ENCODE peak calls at places on chromosomes 1 and 21, in six cellular contexts. One of them, this sample, is unnamed. For H3K79me2, the result is how much of the 10 kb centered on the place peaks cover.

GRCh38 chr1:156667610-156667967 is 9.6 kb downstream of the NES start:
- DNase-seq in GM23248: no peak
- DNase-seq in PC-3: no peak
- DNase-seq in GM23338: no peak
- DNase-seq in mammary epithelial cell: no peak
- DNase-seq in HCT116: no peak
- DNase-seq in this sample: no peak

GRCh38 chr1:43979528-43980254 is 681 bp downstream of the B4GALT2 start:
- DNase-seq in GM23248: peak
- DNase-seq in PC-3: peak
- DNase-seq in GM23338: peak
- DNase-seq in mammary epithelial cell: peak
- DNase-seq in HCT116: no peak
- DNase-seq in this sample: peak

GRCh38 chr1:235391879-235392278 is 24.7 kb downstream of the TBCE start:
- DNase-seq in GM23248: no peak
- DNase-seq in PC-3: no peak
- DNase-seq in GM23338: no peak
- DNase-seq in mammary epithelial cell: no peak
- DNase-seq in HCT116: no peak
- DNase-seq in this sample: no peak

GRCh38 chr1:14443164-14443787 is 155.2 kb upstream of the KAZN start:
- DNase-seq in GM23248: peak
- DNase-seq in PC-3: peak
- DNase-seq in GM23338: no peak
- DNase-seq in mammary epithelial cell: no peak
- DNase-seq in HCT116: no peak
- DNase-seq in this sample: peak

GRCh38 chr21:44920694-44921604 is at the start of gene ITGB2:
- DNase-seq in GM23248: no peak
- DNase-seq in PC-3: no peak
- DNase-seq in GM23338: peak
- DNase-seq in mammary epithelial cell: no peak
- DNase-seq in HCT116: no peak
- DNase-seq in this sample: no peak

GRCh38 chr1:233735331-233735730 is 121.4 kb downstream of the KCNK1 start:
- DNase-seq in GM23248: no peak
- DNase-seq in PC-3: no peak
- DNase-seq in GM23338: no peak
- DNase-seq in mammary epithelial cell: no peak
- DNase-seq in HCT116: no peak
- DNase-seq in this sample: no peak

GRCh38 chr1:204723131-204723787 is 37.7 kb upstream of the LRRN2 start:
- DNase-seq in GM23248: peak
- DNase-seq in PC-3: peak
- DNase-seq in GM23338: no peak
- DNase-seq in mammary epithelial cell: peak
- DNase-seq in HCT116: no peak
- DNase-seq in this sample: no peak

GRCh38 chr21:37619464-37619974 is 252.9 kb downstream of the DYRK1A start:
- DNase-seq in GM23248: no peak
- DNase-seq in PC-3: no peak
- DNase-seq in GM23338: no peak
- DNase-seq in mammary epithelial cell: peak
- DNase-seq in HCT116: no peak
- DNase-seq in this sample: no peak

GRCh38 chr1:97814121-97814520 is 106.7 kb downstream of the DPYD start:
- DNase-seq in GM23248: peak
- DNase-seq in PC-3: peak
- DNase-seq in GM23338: no peak
- DNase-seq in mammary epithelial cell: peak
- DNase-seq in HCT116: no peak
- DNase-seq in this sample: no peak

GRCh38 chr1:206797534-206798383 is 25.5 kb upstream of the IL10 start:
- DNase-seq in GM23248: peak
- DNase-seq in PC-3: peak
- DNase-seq in GM23338: peak
- DNase-seq in mammary epithelial cell: no peak
- DNase-seq in HCT116: no peak
- DNase-seq in this sample: peak

GRCh38 chr1:108568589-108568988 is 8.7 kb downstream of the EEIG2 start:
- DNase-seq in GM23248: no peak
- DNase-seq in PC-3: no peak
- DNase-seq in GM23338: no peak
- DNase-seq in mammary epithelial cell: no peak
- DNase-seq in HCT116: no peak
- DNase-seq in this sample: no peak

GRCh38 chr21:37337831-37338230 is 28.7 kb upstream of the DYRK1A start:
- DNase-seq in GM23248: peak
- DNase-seq in PC-3: no peak
- DNase-seq in GM23338: no peak
- DNase-seq in mammary epithelial cell: no peak
- DNase-seq in HCT116: no peak
- DNase-seq in this sample: no peak

GRCh38 chr1:154463512-154463990 is 38.5 kb upstream of the TDRD10 start:
- DNase-seq in GM23248: peak
- DNase-seq in PC-3: peak
- DNase-seq in GM23338: no peak
- DNase-seq in mammary epithelial cell: no peak
- DNase-seq in HCT116: no peak
- DNase-seq in this sample: no peak

GRCh38 chr1:198018529-198018928 is 101.4 kb downstream of the LHX9 start:
- DNase-seq in GM23248: peak
- DNase-seq in PC-3: peak
- DNase-seq in GM23338: no peak
- DNase-seq in mammary epithelial cell: peak
- DNase-seq in HCT116: peak
- DNase-seq in this sample: no peak

GRCh38 chr1:212722270-212722945 is 22.8 kb upstream of the BATF3 start:
- DNase-seq in GM23248: no peak
- DNase-seq in PC-3: peak
- DNase-seq in GM23338: no peak
- DNase-seq in mammary epithelial cell: no peak
- DNase-seq in HCT116: no peak
- DNase-seq in this sample: no peak

GRCh38 chr1:116165572-116165971 is 54.4 kb downstream of the MAB21L3 start:
- DNase-seq in GM23248: no peak
- DNase-seq in PC-3: no peak
- DNase-seq in GM23338: no peak
- DNase-seq in mammary epithelial cell: no peak
- DNase-seq in HCT116: no peak
- DNase-seq in this sample: no peak

GRCh38 chr1:22288593-22289241 is 145.8 kb upstream of the WNT4 start:
- DNase-seq in GM23248: no peak
- DNase-seq in PC-3: peak
- DNase-seq in GM23338: no peak
- DNase-seq in mammary epithelial cell: no peak
- DNase-seq in HCT116: no peak
- DNase-seq in this sample: no peak

GRCh38 chr1:1614204-1614953 is 921 bp upstream of the MIB2 start:
- DNase-seq in GM23248: peak
- DNase-seq in PC-3: peak
- DNase-seq in GM23338: no peak
- DNase-seq in mammary epithelial cell: peak
- DNase-seq in HCT116: no peak
- DNase-seq in this sample: no peak

GRCh38 chr1:111222308-111223125 is 5.0 kb upstream of the CHI3L2 start:
- DNase-seq in GM23248: peak
- DNase-seq in PC-3: peak
- DNase-seq in GM23338: peak
- DNase-seq in mammary epithelial cell: peak
- DNase-seq in HCT116: peak
- DNase-seq in this sample: peak

GRCh38 chr1:157776971-157777386 is at the start of gene FCRL2:
- DNase-seq in GM23248: no peak
- DNase-seq in PC-3: no peak
- DNase-seq in GM23338: no peak
- DNase-seq in mammary epithelial cell: no peak
- DNase-seq in HCT116: no peak
- DNase-seq in this sample: no peak

GRCh38 chr1:116457944-116458343 is 84.9 kb downstream of the ATP1A1 start:
- DNase-seq in GM23248: no peak
- DNase-seq in PC-3: no peak
- DNase-seq in GM23338: no peak
- DNase-seq in mammary epithelial cell: no peak
- DNase-seq in HCT116: no peak
- DNase-seq in this sample: no peak

GRCh38 chr1:103267893-103268292 is 159.6 kb upstream of the COL11A1 start:
- DNase-seq in GM23248: no peak
- DNase-seq in PC-3: peak
- DNase-seq in GM23338: peak
- DNase-seq in mammary epithelial cell: no peak
- DNase-seq in HCT116: no peak
- DNase-seq in this sample: peak

GRCh38 chr1:169795687-169796086 is 980 bp upstream of the METTL18 start:
- DNase-seq in GM23248: peak
- DNase-seq in PC-3: no peak
- DNase-seq in GM23338: peak
- DNase-seq in mammary epithelial cell: peak
- DNase-seq in HCT116: no peak
- DNase-seq in this sample: peak

GRCh38 chr1:169797281-169797680 is 2.6 kb upstream of the METTL18 start:
- DNase-seq in GM23248: no peak
- DNase-seq in PC-3: no peak
- DNase-seq in GM23338: no peak
- DNase-seq in mammary epithelial cell: no peak
- DNase-seq in HCT116: no peak
- DNase-seq in this sample: no peak

GRCh38 chr1:169793730-169794129 is 977 bp downstream of the METTL18 start:
- DNase-seq in GM23248: no peak
- DNase-seq in PC-3: no peak
- DNase-seq in GM23338: no peak
- DNase-seq in mammary epithelial cell: no peak
- DNase-seq in HCT116: no peak
- DNase-seq in this sample: no peak

GRCh38 chr1:169796411-169796810 is 1.7 kb upstream of the METTL18 start:
- DNase-seq in GM23248: no peak
- DNase-seq in PC-3: no peak
- DNase-seq in GM23338: no peak
- DNase-seq in mammary epithelial cell: no peak
- DNase-seq in HCT116: no peak
- DNase-seq in this sample: no peak

DNA sequence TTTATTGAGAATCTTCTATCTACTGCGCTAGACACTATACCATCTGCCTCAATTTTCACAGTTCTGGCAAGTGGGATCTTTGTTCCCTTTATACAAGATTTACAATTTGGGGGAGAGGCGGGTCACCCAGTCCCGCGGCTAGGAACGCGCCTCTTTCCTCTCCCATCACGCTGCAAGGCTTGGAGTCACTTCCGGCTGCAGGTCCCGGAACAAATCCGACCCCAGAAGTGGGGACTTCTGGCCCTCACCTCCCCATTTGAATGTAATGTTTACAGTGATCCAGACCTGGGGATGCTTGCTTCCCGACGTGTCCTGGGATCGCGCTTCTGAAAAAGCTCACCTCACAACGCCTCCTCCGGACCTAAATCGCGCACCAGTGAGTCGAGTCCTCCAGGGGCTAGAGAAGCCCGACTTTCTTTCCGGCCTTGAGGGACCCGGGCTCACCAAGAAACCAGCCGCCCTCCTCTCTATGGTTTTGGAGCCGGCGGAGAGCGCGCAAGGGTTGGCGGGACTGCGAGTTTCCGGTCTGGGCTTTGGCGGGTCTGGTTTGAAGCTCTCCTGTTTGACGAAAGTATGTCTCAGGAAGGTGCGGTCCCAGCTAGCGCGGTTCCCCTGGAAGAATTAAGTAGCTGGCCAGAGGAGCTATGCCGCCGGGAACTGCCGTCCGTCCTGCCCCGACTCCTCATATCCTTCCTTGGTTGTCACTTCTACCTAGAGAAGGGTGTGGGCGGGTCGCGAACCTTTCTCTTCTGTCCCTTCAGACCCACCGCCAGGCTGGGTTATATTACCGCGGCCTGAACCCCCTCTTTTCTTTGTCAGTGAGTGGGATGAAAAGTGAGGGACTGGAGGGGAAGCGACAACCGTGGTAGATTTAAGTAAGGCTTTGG is at the start of gene METTL18:
- DNase-seq in GM23248: peak
- DNase-seq in PC-3: peak
- DNase-seq in GM23338: peak
- DNase-seq in mammary epithelial cell: peak
- DNase-seq in HCT116: peak
- DNase-seq in this sample: peak
- H3K79me2 ChIP-seq in GM23248: under half
- H3K79me2 ChIP-seq in PC-3: half or more
- H3K79me2 ChIP-seq in GM23338: under half
- H3K79me2 ChIP-seq in mammary epithelial cell: under half
- H3K79me2 ChIP-seq in HCT116: under half
- H3K79me2 ChIP-seq in this sample: under half

DNA sequence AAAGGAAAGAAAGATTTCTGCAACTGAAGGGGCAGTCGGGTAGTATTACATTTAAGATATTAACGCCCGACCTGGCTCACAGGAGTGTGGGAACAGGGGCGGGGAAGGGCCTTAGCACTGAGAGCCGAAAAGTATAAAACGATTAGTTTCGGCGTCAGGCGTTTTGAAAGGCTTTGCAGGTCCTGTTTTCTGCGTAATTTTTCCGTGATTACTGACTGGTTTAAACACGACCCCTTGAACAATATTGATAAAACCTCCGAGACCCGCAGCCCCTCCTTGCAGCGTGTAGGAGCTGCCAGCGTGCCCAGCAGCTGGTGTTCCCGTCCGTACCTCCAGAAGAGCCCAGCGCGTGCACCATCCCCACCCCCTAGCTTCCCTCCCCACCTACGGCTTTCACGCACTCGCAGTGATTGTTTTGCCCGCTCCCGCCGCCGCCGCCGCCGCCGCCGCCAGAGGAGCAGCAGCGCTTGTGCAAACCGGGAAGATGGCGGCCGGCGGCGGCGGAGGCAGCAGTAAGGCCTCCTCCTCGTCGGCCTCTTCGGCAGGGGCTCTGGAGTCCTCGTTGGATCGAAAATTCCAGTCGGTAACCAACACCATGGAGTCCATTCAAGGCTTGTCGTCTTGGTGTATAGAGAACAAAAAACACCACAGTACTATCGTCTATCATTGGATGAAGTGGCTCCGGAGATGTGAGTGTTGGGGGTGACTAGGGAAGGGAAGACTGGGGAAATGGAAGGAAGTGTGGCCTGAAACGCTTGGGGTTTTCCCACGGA is 470 bp downstream of the RPRD2 start:
- DNase-seq in GM23248: peak
- DNase-seq in PC-3: peak
- DNase-seq in GM23338: peak
- DNase-seq in mammary epithelial cell: peak
- DNase-seq in HCT116: peak
- DNase-seq in this sample: peak
- H3K79me2 ChIP-seq in GM23248: under half
- H3K79me2 ChIP-seq in PC-3: half or more
- H3K79me2 ChIP-seq in GM23338: under half
- H3K79me2 ChIP-seq in mammary epithelial cell: under half
- H3K79me2 ChIP-seq in HCT116: under half
- H3K79me2 ChIP-seq in this sample: under half

GRCh38 chr1:15961492-15961891 is 14.4 kb downstream of the ZBTB17 start:
- DNase-seq in GM23248: no peak
- DNase-seq in PC-3: no peak
- DNase-seq in GM23338: peak
- DNase-seq in mammary epithelial cell: no peak
- DNase-seq in HCT116: no peak
- DNase-seq in this sample: no peak
- H3K79me2 ChIP-seq in GM23248: half or more
- H3K79me2 ChIP-seq in PC-3: half or more
- H3K79me2 ChIP-seq in GM23338: under half
- H3K79me2 ChIP-seq in mammary epithelial cell: half or more
- H3K79me2 ChIP-seq in HCT116: under half
- H3K79me2 ChIP-seq in this sample: under half

GRCh38 chr1:201598396-201598795 is 59.5 kb downstream of the NAV1 start:
- DNase-seq in GM23248: no peak
- DNase-seq in PC-3: no peak
- DNase-seq in GM23338: no peak
- DNase-seq in mammary epithelial cell: no peak
- DNase-seq in HCT116: no peak
- DNase-seq in this sample: no peak
- H3K79me2 ChIP-seq in GM23248: half or more
- H3K79me2 ChIP-seq in PC-3: under half
- H3K79me2 ChIP-seq in GM23338: under half
- H3K79me2 ChIP-seq in mammary epithelial cell: under half
- H3K79me2 ChIP-seq in HCT116: under half
- H3K79me2 ChIP-seq in this sample: under half

This sample was measured in mesendoderm.